ENCODE peak calls at places on chromosomes 7 and 10, in seven cellular contexts. C is brain microvascular endothelial cell; K is AG10803; Q is mucosa of descending colon; Y is activated CD8-positive, alpha-beta T cell treated with anti-CD3 and anti-CD28 coated beads for 36 hours; G is CD4-positive, alpha-beta T cell; W is astrocyte. X is an unnamed sample.

GRCh38 chr10:84876116-84876999 is 548.0 kb downstream of the CCSER2 start:
- DNase-seq in C (no peak), K (no peak), Q (peak), Y (no peak), G (no peak), W (no peak), X (no peak)

GRCh38 chr10:112919721-112920120 is 30.3 kb upstream of the TCF7L2 start:
- DNase-seq in C (peak), K (peak), Q (no peak), Y (no peak), G (no peak), W (peak), X (no peak)

GRCh38 chr7:139457153-139457946 is 26.1 kb downstream of the KLRG2 start:
- DNase-seq in C (no peak), K (no peak), Q (no peak), Y (no peak), G (no peak), W (peak), X (no peak)

GRCh38 chr7:78516450-78516849 is 717.9 kb downstream of the PHTF2 start:
- DNase-seq in C (no peak), K (no peak), Q (no peak), Y (no peak), G (no peak), W (no peak), X (no peak)

GRCh38 chr7:6437251-6437650 is 10.5 kb downstream of the DAGLB start:
- DNase-seq in C (no peak), K (no peak), Q (no peak), Y (peak), G (no peak), W (peak), X (no peak)

GRCh38 chr7:72336887-72337821 is 75.0 kb downstream of the CALN1 start:
- DNase-seq in C (no peak), K (no peak), Q (no peak), Y (no peak), G (no peak), W (no peak), X (no peak)

GRCh38 chr10:3482200-3482993 is 302.6 kb downstream of the KLF6 start:
- DNase-seq in C (peak), K (peak), Q (peak), Y (no peak), G (no peak), W (peak), X (peak)

GRCh38 chr7:130363156-130363847 is 17.0 kb upstream of the CPA1 start:
- DNase-seq in C (peak), K (peak), Q (no peak), Y (peak), G (no peak), W (peak), X (no peak)

GRCh38 chr10:71801357-71801756 is 28.0 kb upstream of the VSIR start:
- DNase-seq in C (no peak), K (no peak), Q (no peak), Y (no peak), G (no peak), W (no peak), X (peak)

GRCh38 chr7:23074443-23075244 is 30.9 kb upstream of the KLHL7 start:
- DNase-seq in C (no peak), K (no peak), Q (peak), Y (no peak), G (no peak), W (peak), X (no peak)

GRCh38 chr10:92418891-92419290 is 127.9 kb downstream of the MARCHF5 start:
- DNase-seq in C (no peak), K (no peak), Q (no peak), Y (no peak), G (no peak), W (no peak), X (no peak)

GRCh38 chr10:17237915-17238444 is 9.9 kb downstream of the VIM start:
- DNase-seq in C (no peak), K (peak), Q (no peak), Y (no peak), G (no peak), W (no peak), X (no peak)

GRCh38 chr7:96199421-96199820 is 122.5 kb downstream of the SLC25A13 start:
- DNase-seq in C (no peak), K (peak), Q (no peak), Y (no peak), G (no peak), W (peak), X (no peak)

GRCh38 chr7:3393862-3394261 is 92.8 kb downstream of the SDK1 start:
- DNase-seq in C (no peak), K (no peak), Q (no peak), Y (no peak), G (no peak), W (no peak), X (no peak)

GRCh38 chr10:101644002-101644401 is 51.0 kb downstream of the FBXW4 start:
- DNase-seq in C (no peak), K (no peak), Q (no peak), Y (no peak), G (no peak), W (no peak), X (no peak)

GRCh38 chr10:44756235-44756634 is 154.9 kb upstream of the TMEM72 start:
- DNase-seq in C (peak), K (peak), Q (no peak), Y (no peak), G (no peak), W (peak), X (no peak)

GRCh38 chr10:91713471-91714072 is 80.7 kb upstream of the PPP1R3C start:
- DNase-seq in C (no peak), K (peak), Q (no peak), Y (no peak), G (no peak), W (no peak), X (no peak)

GRCh38 chr10:89494615-89495014 is 40.8 kb downstream of the SLC16A12 start:
- DNase-seq in C (no peak), K (no peak), Q (no peak), Y (no peak), G (no peak), W (no peak), X (no peak)

GRCh38 chr7:102170417-102170970 is 116.2 kb upstream of the SH2B2 start:
- DNase-seq in C (peak), K (no peak), Q (no peak), Y (no peak), G (no peak), W (peak), X (no peak)

GRCh38 chr10:25556457-25556856 is 377.6 kb upstream of the MYO3A start:
- DNase-seq in C (no peak), K (no peak), Q (no peak), Y (no peak), G (no peak), W (peak), X (no peak)

GRCh38 chr10:63166742-63167258 is 33.7 kb downstream of the NRBF2 start:
- DNase-seq in C (peak), K (peak), Q (no peak), Y (peak), G (no peak), W (peak), X (peak)

GRCh38 chr10:123562387-123562786 is 103.8 kb upstream of the GPR26 start:
- DNase-seq in C (no peak), K (no peak), Q (no peak), Y (no peak), G (no peak), W (no peak), X (no peak)

GRCh38 chr10:109245821-109246220 is 677.5 kb downstream of the XPNPEP1 start:
- DNase-seq in C (no peak), K (no peak), Q (no peak), Y (no peak), G (no peak), W (no peak), X (no peak)

GRCh38 chr7:130299909-130300308 is 6.9 kb downstream of the CPA4 start:
- DNase-seq in C (no peak), K (peak), Q (no peak), Y (no peak), G (no peak), W (peak), X (no peak)

GRCh38 chr7:130372402-130372801 is 7.9 kb upstream of the CPA1 start:
- DNase-seq in C (no peak), K (no peak), Q (no peak), Y (no peak), G (no peak), W (no peak), X (no peak)

GRCh38 chr7:150948791-150949251 is 29.3 kb downstream of the KCNH2 start:
- DNase-seq in C (no peak), K (no peak), Q (no peak), Y (no peak), G (no peak), W (no peak), X (peak)

GRCh38 chr7:123011766-123012369 is 16.4 kb upstream of the TAS2R16 start:
- DNase-seq in C (no peak), K (no peak), Q (no peak), Y (no peak), G (no peak), W (no peak), X (no peak)

GRCh38 chr10:33734393-33735110 is 400.1 kb upstream of the NRP1 start:
- DNase-seq in C (peak), K (no peak), Q (no peak), Y (no peak), G (no peak), W (peak), X (no peak)

GRCh38 chr7:90551036-90551435 is 45.1 kb upstream of the CDK14 start:
- DNase-seq in C (no peak), K (no peak), Q (no peak), Y (no peak), G (no peak), W (no peak), X (no peak)

GRCh38 chr10:110387983-110388681 is 83.4 kb upstream of the SMNDC1 start:
- DNase-seq in C (no peak), K (no peak), Q (no peak), Y (peak), G (no peak), W (peak), X (peak)

GRCh38 chr7:129271500-129272355 is 46.9 kb downstream of the AHCYL2 start:
- DNase-seq in C (peak), K (peak), Q (peak), Y (peak), G (peak), W (peak), X (peak)

GRCh38 chr7:30977896-30978564 is 14.3 kb downstream of the GHRHR start:
- DNase-seq in C (no peak), K (peak), Q (peak), Y (peak), G (no peak), W (no peak), X (no peak)

GRCh38 chr7:144391823-144392255 is 11.7 kb downstream of the NOBOX start:
- DNase-seq in C (peak), K (peak), Q (peak), Y (peak), G (no peak), W (peak), X (peak)

GRCh38 chr7:51249991-51250390 is 66.6 kb downstream of the COBL start:
- DNase-seq in C (no peak), K (no peak), Q (no peak), Y (no peak), G (no peak), W (no peak), X (no peak)

GRCh38 chr7:133570321-133570720 is 317.4 kb downstream of the EXOC4 start:
- DNase-seq in C (peak), K (peak), Q (no peak), Y (no peak), G (no peak), W (peak), X (no peak)

GRCh38 chr10:16117305-16117695 is 257.0 kb upstream of the MINDY3 start:
- DNase-seq in C (no peak), K (no peak), Q (no peak), Y (no peak), G (no peak), W (no peak), X (no peak)

GRCh38 chr10:76563286-76563685 is 1074.3 kb downstream of the KCNMA1 start:
- DNase-seq in C (no peak), K (no peak), Q (no peak), Y (no peak), G (no peak), W (no peak), X (no peak)

DNA sequence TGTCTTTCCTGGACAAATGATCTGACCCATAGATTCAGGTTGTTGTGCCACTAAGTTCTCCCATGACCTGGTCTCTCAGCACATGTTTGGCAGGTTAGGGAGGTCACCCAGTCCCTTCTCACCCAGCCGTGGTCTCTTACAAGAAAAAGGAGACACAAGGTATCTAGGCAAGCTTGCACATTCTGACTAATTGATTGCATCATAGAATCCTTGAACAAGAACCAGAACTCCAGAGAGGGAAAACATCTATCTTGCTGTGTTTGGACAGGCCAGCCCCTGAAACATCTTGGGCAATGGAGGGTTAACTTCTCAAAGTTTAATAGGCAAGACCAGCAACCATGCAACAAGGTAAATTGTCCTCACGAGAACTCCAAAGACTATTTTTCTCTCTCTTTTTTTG is 8.5 kb upstream of the HK1 start:
- DNase-seq in C (no peak), K (peak), Q (no peak), Y (no peak), G (no peak), W (no peak), X (no peak)
- TF ChIP-seq CTCF in C (no peak), K (no peak), Q (no peak), Y (no peak), G (no peak), W (no peak), X (no peak)

GRCh38 chr10:114691442-114691941 is 33.4 kb upstream of the ABLIM1 start:
- DNase-seq in C (peak), K (peak), Q (no peak), Y (no peak), G (no peak), W (peak), X (no peak)

GRCh38 chr10:114698271-114699185 is 40.5 kb upstream of the ABLIM1 start:
- DNase-seq in C (no peak), K (peak), Q (no peak), Y (no peak), G (no peak), W (peak), X (no peak)

GRCh38 chr10:114697061-114697598 is 39.1 kb upstream of the ABLIM1 start:
- DNase-seq in C (no peak), K (no peak), Q (no peak), Y (no peak), G (no peak), W (peak), X (no peak)

GRCh38 chr10:114694062-114694461 is 36.0 kb upstream of the ABLIM1 start:
- DNase-seq in C (no peak), K (no peak), Q (no peak), Y (peak), G (no peak), W (peak), X (no peak)

DNA sequence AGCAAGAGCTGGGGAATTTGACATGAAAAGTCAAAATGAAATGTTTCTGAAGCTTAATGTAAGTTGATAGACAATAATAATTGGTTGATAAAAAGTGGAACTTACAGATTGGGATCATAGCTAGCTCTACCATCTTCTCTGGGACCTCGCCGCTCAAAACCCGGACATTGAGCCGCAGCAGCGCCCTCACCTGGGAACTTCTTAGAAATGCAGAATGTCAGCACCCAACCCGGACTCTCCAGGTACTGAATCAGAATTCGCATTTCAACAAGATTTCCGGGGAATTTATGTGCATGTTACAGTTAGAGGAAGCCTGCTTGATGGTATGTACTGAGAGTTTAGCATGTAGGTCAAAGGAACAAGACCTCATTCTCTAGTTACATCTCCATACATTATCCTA is 36.7 kb upstream of the ABLIM1 start:
- DNase-seq in C (no peak), K (no peak), Q (peak), Y (peak), G (peak), W (no peak), X (peak)
- TF ChIP-seq CTCF in C (peak), K (peak), Q (peak), Y (peak), G (peak), W (peak), X (peak)

DNA sequence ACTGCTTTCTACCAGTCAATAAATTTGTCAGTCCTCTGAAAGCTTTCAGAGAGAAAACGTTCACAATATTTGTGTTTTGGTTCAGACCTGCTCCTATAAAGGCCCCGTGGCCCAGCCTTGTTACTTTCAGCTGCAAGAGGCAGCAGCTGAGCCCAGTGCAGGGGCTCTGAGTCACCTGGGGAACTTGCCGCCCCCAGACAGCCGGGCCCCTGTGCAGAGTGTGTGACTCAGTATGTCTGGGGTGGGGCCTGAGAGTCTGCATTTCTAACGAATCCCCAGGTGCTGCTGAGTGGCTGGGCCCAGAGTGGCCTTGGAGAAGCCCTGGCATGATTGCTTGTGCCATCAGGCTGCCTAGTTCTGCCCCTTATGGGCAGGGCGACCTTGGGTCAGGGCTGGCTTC is 303.5 kb downstream of the PAXIP1 start:
- DNase-seq in C (no peak), K (no peak), Q (no peak), Y (peak), G (no peak), W (peak), X (no peak)
- TF ChIP-seq CTCF in C (no peak), K (no peak), Q (no peak), Y (no peak), G (no peak), W (no peak), X (no peak)

GRCh38 chr7:501526-501925 is 18.1 kb downstream of the PDGFA start:
- DNase-seq in C (no peak), K (no peak), Q (no peak), Y (no peak), G (no peak), W (no peak), X (no peak)

GRCh38 chr7:504221-505081 is 15.2 kb downstream of the PDGFA start:
- DNase-seq in C (no peak), K (no peak), Q (peak), Y (no peak), G (no peak), W (no peak), X (no peak)

GRCh38 chr7:502296-502695 is 17.4 kb downstream of the PDGFA start:
- DNase-seq in C (no peak), K (no peak), Q (no peak), Y (no peak), G (no peak), W (no peak), X (no peak)

GRCh38 chr7:503575-504111 is 16.0 kb downstream of the PDGFA start:
- DNase-seq in C (no peak), K (no peak), Q (peak), Y (no peak), G (no peak), W (no peak), X (no peak)

GRCh38 chr7:503046-503574 is 16.5 kb downstream of the PDGFA start:
- DNase-seq in C (no peak), K (no peak), Q (no peak), Y (no peak), G (no peak), W (no peak), X (no peak)
- TF ChIP-seq CTCF in C (peak), K (no peak), Q (no peak), Y (no peak), G (no peak), W (no peak), X (no peak)

GRCh38 chr7:7970113-7970619 is 1.6 kb downstream of the GLCCI1 start:
- DNase-seq in C (no peak), K (no peak), Q (no peak), Y (no peak), G (no peak), W (no peak), X (no peak)
- TF ChIP-seq CTCF in C (no peak), K (no peak), Q (no peak), Y (no peak), G (no peak), W (no peak), X (no peak)

GRCh38 chr7:143003393-143004051 is 23.4 kb downstream of the OR9A2 start:
- DNase-seq in C (no peak), K (peak), Q (peak), Y (peak), G (no peak), W (peak), X (peak)

GRCh38 chr7:142999793-143000192 is 27.1 kb downstream of the OR9A2 start:
- DNase-seq in C (no peak), K (no peak), Q (no peak), Y (no peak), G (no peak), W (no peak), X (no peak)

GRCh38 chr7:143002856-143003255 is 24.1 kb downstream of the OR9A2 start:
- DNase-seq in C (no peak), K (no peak), Q (peak), Y (no peak), G (no peak), W (no peak), X (no peak)

GRCh38 chr7:143000648-143001047 is 26.3 kb downstream of the OR9A2 start:
- DNase-seq in C (no peak), K (no peak), Q (no peak), Y (no peak), G (no peak), W (no peak), X (no peak)

GRCh38 chr7:143002106-143002505 is 24.8 kb downstream of the OR9A2 start:
- DNase-seq in C (no peak), K (no peak), Q (no peak), Y (peak), G (no peak), W (no peak), X (no peak)
- TF ChIP-seq CTCF in C (peak), K (peak), Q (no peak), Y (no peak), G (no peak), W (peak), X (no peak)

GRCh38 chr7:37282927-37283326 is 165.7 kb downstream of the ELMO1 start:
- DNase-seq in C (no peak), K (no peak), Q (no peak), Y (no peak), G (no peak), W (no peak), X (no peak)

GRCh38 chr7:37285701-37286475 is 162.8 kb downstream of the ELMO1 start:
- DNase-seq in C (no peak), K (no peak), Q (peak), Y (no peak), G (no peak), W (no peak), X (no peak)

GRCh38 chr7:37284285-37284684 is 164.4 kb downstream of the ELMO1 start:
- DNase-seq in C (no peak), K (no peak), Q (no peak), Y (no peak), G (no peak), W (no peak), X (no peak)

GRCh38 chr7:37283701-37284100 is 165.0 kb downstream of the ELMO1 start:
- DNase-seq in C (no peak), K (no peak), Q (no peak), Y (no peak), G (no peak), W (no peak), X (no peak)

DNA sequence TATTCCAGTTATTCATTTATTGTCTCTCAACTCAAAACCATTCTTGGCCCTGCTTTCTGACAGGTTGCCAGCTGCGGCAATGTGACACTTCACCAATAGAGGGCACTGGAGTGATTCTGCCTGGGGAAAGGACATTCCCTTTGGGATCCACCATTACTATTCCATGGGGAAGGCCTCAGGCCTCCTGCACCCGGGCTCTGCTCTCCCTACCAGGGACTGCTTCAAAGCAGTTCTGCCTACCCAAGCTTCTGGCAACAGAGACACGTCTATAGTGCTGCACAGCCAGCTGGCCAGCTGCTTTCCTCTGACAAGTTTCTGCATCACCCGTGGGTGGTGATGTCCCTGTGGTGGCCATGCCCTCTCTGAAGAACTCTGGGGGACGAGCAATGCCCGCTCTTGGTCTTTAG is 163.9 kb downstream of the ELMO1 start:
- DNase-seq in C (peak), K (no peak), Q (peak), Y (peak), G (peak), W (no peak), X (peak)
- TF ChIP-seq CTCF in C (peak), K (peak), Q (peak), Y (peak), G (peak), W (peak), X (peak)